ENCODE peak calls at places on chromosomes 1 and 21, in nine cellular contexts. A is GM23248, L is endothelial cell of umbilical vein, J is fibroblast of lung, O is GM23338, Z is neural progenitor cell, H is IMR-90, N is HCT116, X is H1. M is an unnamed sample. For H4K20me1, the result is how much of the 10 kb centered on the place peaks cover.

GRCh38 chr1:153538315-153538821 is 2.4 kb downstream of the S100A5 start:
- DNase-seq in H (peak), O (peak), N (no peak), L (no peak), A (peak), X (no peak), J (no peak), Z (peak), M (peak)

GRCh38 chr1:232328496-232329102 is 301.3 kb downstream of the SIPA1L2 start:
- DNase-seq in L (no peak), H (peak), Z (no peak), J (no peak), O (no peak), A (no peak), X (no peak), N (no peak), M (no peak)

GRCh38 chr1:230798491-230798890 is 51.3 kb downstream of the CAPN9 start:
- DNase-seq in O (no peak), H (no peak), A (no peak), X (no peak), N (no peak), Z (no peak), J (no peak), L (no peak), M (no peak)

GRCh38 chr1:197557302-197557701 is 218.0 kb downstream of the DENND1B start:
- DNase-seq in O (no peak), Z (no peak), H (peak), N (no peak), J (peak), X (no peak), A (peak), L (peak), M (no peak)

GRCh38 chr1:50977575-50978143 is 7.6 kb downstream of the CDKN2C start:
- DNase-seq in N (no peak), J (peak), H (peak), L (peak), A (peak), X (no peak), O (peak), Z (peak), M (peak)

GRCh38 chr1:91783423-91784162 is 102.4 kb downstream of the TGFBR3 start:
- DNase-seq in N (no peak), A (peak), H (peak), X (no peak), J (peak), Z (no peak), O (no peak), L (peak), M (no peak)

GRCh38 chr1:178020968-178021640 is 51.2 kb upstream of the SEC16B start:
- DNase-seq in A (no peak), X (no peak), J (no peak), L (no peak), O (no peak), N (no peak), H (peak), Z (no peak), M (no peak)

GRCh38 chr1:160354388-160354985 is 11.3 kb downstream of the NCSTN start:
- DNase-seq in Z (peak), O (peak), H (peak), N (no peak), A (peak), L (no peak), X (no peak), J (peak), M (peak)

GRCh38 chr1:21899267-21899810 is 37.8 kb downstream of the HSPG2 start:
- DNase-seq in X (no peak), J (no peak), O (no peak), N (no peak), A (no peak), Z (no peak), L (no peak), H (no peak), M (no peak)

GRCh38 chr1:49971088-49971487 is 52.7 kb downstream of the AGBL4 start:
- DNase-seq in Z (no peak), J (no peak), L (no peak), N (no peak), O (no peak), A (no peak), X (no peak), H (no peak), M (no peak)

GRCh38 chr1:185442065-185442464 is 125.0 kb upstream of the IVNS1ABP start:
- DNase-seq in Z (no peak), O (no peak), L (no peak), J (no peak), X (no peak), N (no peak), H (peak), A (peak), M (no peak)

GRCh38 chr21:41744028-41744940 is 22.6 kb downstream of the RIPK4 start:
- DNase-seq in H (no peak), O (no peak), A (no peak), N (no peak), X (no peak), J (no peak), L (no peak), Z (no peak), M (no peak)

GRCh38 chr1:158161458-158161857 is 19.2 kb upstream of the CD1D start:
- DNase-seq in Z (no peak), O (no peak), H (no peak), L (no peak), X (no peak), J (no peak), A (no peak), N (no peak), M (no peak)

GRCh38 chr1:209511169-209511568 is 72.3 kb upstream of the CAMK1G start:
- DNase-seq in J (no peak), N (no peak), H (no peak), Z (no peak), O (no peak), L (no peak), A (no peak), X (no peak), M (no peak)

GRCh38 chr1:168977618-168978017 is 128.9 kb upstream of the ATP1B1 start:
- DNase-seq in H (no peak), Z (no peak), L (no peak), X (no peak), J (no peak), N (no peak), A (no peak), O (peak), M (no peak)

GRCh38 chr1:61318319-61319125 is 236.2 kb downstream of the NFIA start:
- DNase-seq in O (no peak), N (no peak), A (peak), L (peak), H (peak), X (no peak), Z (no peak), J (peak), M (no peak)

GRCh38 chr1:209650454-209650853 is 1.8 kb downstream of the LAMB3 start:
- DNase-seq in L (no peak), X (no peak), O (no peak), H (no peak), A (no peak), J (no peak), Z (no peak), N (no peak), M (no peak)

GRCh38 chr21:38598413-38598812 is 100.1 kb upstream of the ERG start:
- DNase-seq in A (no peak), J (no peak), H (no peak), X (no peak), Z (no peak), N (no peak), O (no peak), L (no peak), M (no peak)

DNA sequence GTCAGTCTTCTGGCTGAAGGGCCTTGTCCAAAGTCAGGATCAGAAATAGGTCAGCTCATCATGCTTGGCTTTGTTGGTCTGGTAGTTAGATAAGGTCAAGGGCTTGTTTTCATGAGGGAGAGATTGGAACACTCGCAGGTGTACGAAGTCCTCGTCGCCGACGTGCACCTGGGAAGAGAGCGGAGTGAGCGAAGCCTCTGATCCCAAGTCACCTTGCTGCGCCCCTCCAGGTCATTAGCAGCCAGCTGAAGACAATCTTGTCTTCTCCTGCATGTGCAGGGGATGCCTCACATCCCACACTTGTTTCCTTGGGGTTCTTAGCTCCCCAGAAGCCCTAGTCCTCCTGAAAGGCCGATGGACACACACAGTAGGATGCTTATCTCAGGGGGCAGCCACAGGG is 1.9 kb downstream of the CSTB start:
- DNase-seq in O (no peak), A (no peak), L (no peak), J (no peak), H (no peak), X (no peak), Z (no peak), N (no peak), M (no peak)
- H4K20me1 ChIP-seq in O (under half), A (under half), L (under half), J (under half), H (under half), X (under half), Z (under half), N (under half), M (under half)

DNA sequence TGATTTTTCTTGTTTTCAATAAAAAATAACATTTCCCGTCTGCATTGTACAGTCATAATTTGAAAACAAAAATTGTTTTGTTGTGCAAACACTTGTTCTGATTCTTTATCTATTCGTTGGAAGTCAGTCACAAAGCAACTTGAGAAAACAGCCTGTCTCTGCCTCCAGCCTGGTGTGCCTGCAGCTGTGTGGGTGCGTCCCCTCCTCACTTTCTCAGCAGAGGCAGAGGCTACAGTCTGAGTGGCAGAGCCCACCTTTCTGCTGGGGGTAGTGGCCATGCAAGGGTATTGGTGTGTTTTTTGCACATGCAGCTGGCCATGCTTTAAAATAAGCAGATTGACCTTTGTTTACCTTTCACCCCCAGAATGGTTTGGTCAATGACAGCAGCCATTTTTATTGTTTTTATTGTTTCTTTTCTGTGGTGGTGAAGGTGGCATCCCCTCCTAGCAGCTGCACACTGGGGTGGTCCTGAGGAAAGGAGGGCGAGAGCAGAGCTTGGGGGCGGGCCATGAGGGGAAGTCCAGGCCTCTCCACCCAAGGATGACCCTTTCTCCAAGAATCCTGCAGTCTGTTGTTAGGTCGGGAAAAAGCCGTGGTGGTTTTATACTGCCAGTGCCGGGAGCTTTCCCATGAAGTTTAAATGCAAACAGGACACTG is 159.6 kb downstream of the PCBP3 start:
- DNase-seq in X (no peak), J (no peak), Z (no peak), H (no peak), L (no peak), N (no peak), A (no peak), O (no peak), M (no peak)
- H4K20me1 ChIP-seq in X (under half), J (under half), Z (under half), H (under half), L (under half), N (under half), A (under half), O (under half), M (under half)

GRCh38 chr21:34519694-34520093 is 7.7 kb upstream of the KCNE1 start:
- DNase-seq in J (no peak), X (no peak), Z (no peak), L (no peak), O (no peak), A (no peak), H (no peak), N (no peak), M (no peak)
- H4K20me1 ChIP-seq in J (under half), X (under half), Z (under half), L (under half), O (under half), A (under half), H (half or more), N (under half), M (under half)

GRCh38 chr21:26844258-26845065 is 747 bp downstream of the ADAMTS1 start:
- DNase-seq in L (peak), X (no peak), J (peak), N (no peak), A (peak), H (peak), Z (peak), O (peak), M (no peak)

GRCh38 chr21:26843912-26844257 is 1.3 kb downstream of the ADAMTS1 start:
- DNase-seq in X (no peak), O (peak), L (no peak), Z (peak), A (peak), H (peak), J (peak), N (no peak), M (no peak)

GRCh38 chr21:26845066-26845749 is at the start of gene ADAMTS1:
- DNase-seq in A (peak), Z (peak), O (peak), J (peak), H (peak), X (peak), N (no peak), L (peak), M (no peak)

GRCh38 chr21:26842300-26842699 is 2.9 kb downstream of the ADAMTS1 start:
- DNase-seq in L (no peak), Z (no peak), O (no peak), N (no peak), X (no peak), J (peak), H (peak), A (peak), M (no peak)

DNA sequence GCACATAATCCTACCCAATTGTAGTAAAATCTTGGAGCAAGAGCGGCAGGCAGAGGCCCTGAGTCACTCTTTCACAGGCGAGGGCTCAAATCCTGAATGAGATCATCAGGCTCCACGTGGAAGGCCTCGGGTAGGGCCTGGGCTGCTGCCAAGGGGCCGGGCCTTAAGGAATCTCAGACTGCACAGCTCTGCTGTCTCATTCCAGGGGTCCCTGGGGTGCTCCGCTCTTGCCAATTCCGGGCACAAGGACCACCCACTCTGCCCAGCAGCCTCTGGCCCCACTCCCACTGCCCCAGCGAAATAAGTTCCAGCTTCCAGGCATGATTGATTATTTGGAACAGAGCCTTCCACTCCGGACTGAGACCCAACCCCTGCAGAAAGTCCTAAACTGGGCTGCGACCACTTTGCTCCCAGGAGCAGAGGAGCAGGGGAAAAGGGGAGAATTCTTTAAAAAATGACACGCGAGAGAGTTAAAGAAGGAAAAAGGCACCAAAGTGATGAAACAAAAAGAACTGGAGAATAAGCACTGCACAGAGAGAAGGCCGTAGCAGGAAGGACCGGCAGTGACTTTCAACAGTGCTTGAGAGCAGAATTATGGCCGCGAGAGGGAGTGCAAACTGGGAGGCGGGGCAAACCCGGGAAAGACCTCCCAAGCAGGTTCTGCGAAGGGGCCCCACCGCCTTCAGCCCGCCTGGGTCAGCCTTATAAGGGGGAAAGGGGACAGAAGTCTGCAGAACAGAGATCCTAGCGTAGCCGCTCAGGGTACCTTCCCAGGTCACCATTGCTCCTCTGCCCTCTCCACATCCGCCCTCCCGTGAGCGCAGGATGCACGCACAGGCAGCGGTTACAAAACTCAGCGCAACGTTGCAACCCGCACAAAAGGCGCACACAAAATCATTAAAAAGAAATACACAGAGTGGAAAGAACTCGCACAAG is 2.0 kb downstream of the ADAMTS1 start:
- DNase-seq in J (peak), X (no peak), O (peak), L (peak), Z (peak), N (no peak), H (peak), A (peak), M (peak)
- H4K20me1 ChIP-seq in J (under half), X (under half), O (under half), L (under half), Z (under half), N (under half), H (half or more), A (under half), M (under half)

DNA sequence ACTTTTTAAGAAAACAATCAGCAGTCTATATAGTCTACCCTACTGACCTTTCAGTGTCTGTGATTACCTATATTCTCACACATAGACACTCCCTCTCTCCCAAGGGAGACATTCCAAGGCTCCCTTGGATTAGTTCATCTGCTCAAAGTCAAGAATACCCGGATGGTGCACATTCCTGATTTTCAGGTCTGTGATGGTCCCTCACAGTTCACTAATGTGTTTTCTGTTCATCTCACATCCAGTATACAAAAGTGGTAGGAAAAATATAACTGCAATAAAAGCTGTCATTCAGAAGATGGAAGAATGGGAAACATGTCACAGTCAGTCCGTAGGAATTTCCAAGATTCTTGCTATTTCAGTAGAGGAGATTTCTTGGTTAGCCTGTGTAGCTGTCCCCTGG is 224.1 kb upstream of the CACYBP start:
- DNase-seq in J (no peak), Z (no peak), O (no peak), H (no peak), X (no peak), L (no peak), N (no peak), A (no peak), M (no peak)
- H4K20me1 ChIP-seq in J (under half), Z (under half), O (under half), H (under half), X (under half), L (under half), N (under half), A (under half), M (under half)

DNA sequence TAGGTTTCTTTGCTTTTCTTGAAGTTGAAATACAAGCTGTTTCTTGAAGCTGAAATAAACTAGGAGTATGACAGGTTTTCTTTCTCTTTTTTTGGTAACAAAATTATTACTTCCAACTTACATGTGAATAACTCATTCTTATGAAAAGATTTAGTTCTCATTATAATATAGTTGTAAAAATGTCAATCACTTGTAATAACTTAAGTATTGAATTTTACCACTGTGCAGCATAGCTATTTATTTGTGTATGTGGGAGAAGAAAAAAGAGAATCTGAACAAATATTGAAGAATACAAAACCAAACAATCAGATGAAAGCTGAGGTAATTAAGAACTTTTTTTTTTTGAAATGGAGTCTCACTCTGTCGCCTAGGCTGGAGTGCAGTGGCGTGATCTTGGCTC is 11.1 kb downstream of the CLIC4 start:
- DNase-seq in O (no peak), X (no peak), J (no peak), A (no peak), Z (no peak), N (no peak), H (no peak), L (no peak), M (no peak)
- H4K20me1 ChIP-seq in O (half or more), X (under half), J (under half), A (half or more), Z (half or more), N (under half), H (half or more), L (under half), M (half or more)

GRCh38 chr1:19450811-19451564 is 34.4 kb downstream of the CAPZB start:
- DNase-seq in N (peak), L (peak), H (peak), J (peak), A (peak), Z (no peak), O (no peak), X (no peak), M (peak)
- H4K20me1 ChIP-seq in N (under half), L (under half), H (half or more), J (under half), A (under half), Z (half or more), O (half or more), X (under half), M (under half)